ENCODE peak calls at places on chromosomes 16 and 17, in four cellular contexts. G, H, Q and X are unnamed samples.

GRCh38 chr17:80826955-80827645 is 164.5 kb upstream of the CHMP6 start:
- DNase-seq in G (peak), H (peak), Q (no peak), X (peak)

GRCh38 chr17:2034806-2035548 is 5.0 kb downstream of the DPH1 start:
- DNase-seq in G (no peak), H (peak), Q (no peak), X (no peak)

GRCh38 chr16:57563761-57564160 is 21.3 kb downstream of the ADGRG5 start:
- DNase-seq in H (no peak), Q (no peak), G (no peak), X (no peak)

GRCh38 chr17:64599187-64599676 is 62.9 kb downstream of the SMURF2 start:
- DNase-seq in G (no peak), Q (peak), H (no peak), X (no peak)

GRCh38 chr16:88746511-88746910 is 38.5 kb downstream of the PIEZO1 start:
- DNase-seq in G (no peak), H (no peak), Q (no peak), X (no peak)

GRCh38 chr16:632486-633335 is 1.9 kb downstream of the WFIKKN1 start:
- DNase-seq in H (no peak), Q (no peak), G (no peak), X (no peak)

GRCh38 chr16:14427371-14427948 is 202.6 kb downstream of the PARN start:
- DNase-seq in G (no peak), Q (no peak), H (no peak), X (no peak)

GRCh38 chr17:6714315-6714874 is 1.2 kb upstream of the SLC13A5 start:
- DNase-seq in H (no peak), Q (no peak), G (no peak), X (no peak)

GRCh38 chr17:78359216-78359935 is 501 bp downstream of the SOCS3 start:
- DNase-seq in H (peak), Q (peak), G (no peak), X (no peak)

GRCh38 chr17:7897773-7898172 is 9.2 kb downstream of the CHD3 start:
- DNase-seq in Q (no peak), G (peak), H (peak), X (no peak)

GRCh38 chr16:69298261-69298660 is 12.9 kb upstream of the VPS4A start:
- DNase-seq in H (no peak), G (no peak), Q (no peak), X (no peak)

GRCh38 chr16:67565470-67566100 is 3.3 kb downstream of the CTCF start:
- DNase-seq in G (no peak), H (no peak), Q (no peak), X (no peak)

GRCh38 chr16:70778901-70779309 is 22.1 kb downstream of the VAC14 start:
- DNase-seq in H (peak), Q (no peak), G (peak), X (no peak)

GRCh38 chr17:81348097-81349055 is 46.9 kb upstream of the BAHCC1 start:
- DNase-seq in Q (no peak), H (no peak), G (no peak), X (no peak)

GRCh38 chr16:83940157-83940556 is 12.9 kb upstream of the OSGIN1 start:
- DNase-seq in H (no peak), G (no peak), Q (no peak), X (no peak)

GRCh38 chr17:50051606-50052005 is 4.3 kb upstream of the ITGA3 start:
- DNase-seq in Q (no peak), H (no peak), G (no peak), X (no peak)

GRCh38 chr16:9138731-9139501 is 47.5 kb downstream of the HAPSTR1 start:
- DNase-seq in Q (peak), H (peak), G (no peak), X (no peak)

GRCh38 chr17:68468785-68469184 is 11.5 kb upstream of the WIPI1 start:
- DNase-seq in H (no peak), Q (no peak), G (no peak), X (no peak)

GRCh38 chr16:53061701-53062159 is 6.9 kb downstream of the CHD9 start:
- DNase-seq in H (no peak), Q (peak), G (no peak), X (no peak)

GRCh38 chr17:34568953-34569352 is 10.4 kb upstream of the TMEM132E start:
- DNase-seq in H (no peak), G (no peak), Q (no peak), X (no peak)

GRCh38 chr16:30155188-30155587 is 28.2 kb upstream of the CORO1A start:
- DNase-seq in G (no peak), H (no peak), Q (no peak), X (no peak)

GRCh38 chr17:79324219-79324618 is 249.6 kb downstream of the ENGASE start:
- DNase-seq in G (no peak), H (no peak), Q (no peak), X (no peak)

GRCh38 chr16:80743772-80744171 is 60.6 kb downstream of the CDYL2 start:
- DNase-seq in Q (no peak), G (no peak), H (no peak), X (no peak)

GRCh38 chr16:84847554-84848415 is 28.0 kb downstream of the CRISPLD2 start:
- DNase-seq in G (no peak), Q (no peak), H (no peak), X (no peak)

GRCh38 chr17:49456172-49456965 is 38.7 kb upstream of the NGFR start:
- DNase-seq in G (no peak), Q (no peak), H (peak), X (no peak)

GRCh38 chr17:77778636-77779524 is 179.6 kb upstream of the TNRC6C start:
- DNase-seq in Q (no peak), G (no peak), H (peak), X (no peak)

GRCh38 chr16:74749291-74750055 is 25.1 kb downstream of the FA2H start:
- DNase-seq in G (no peak), Q (no peak), H (no peak), X (no peak)

GRCh38 chr16:70453891-70454220 is 539 bp upstream of the FCSK start:
- DNase-seq in Q (no peak), H (peak), G (no peak), X (no peak)

GRCh38 chr17:909642-910323 is 69.8 kb downstream of the NXN start:
- DNase-seq in G (no peak), Q (no peak), H (peak), X (no peak)